ENCODE peak calls at places on chromosomes 11 and 22, in seven cellular contexts. O, Y, M, I, B, Z and W are unnamed samples.
A peak's percentile ranks its signal among the peaks of the same experiment; 100 is the strongest.

GRCh38 chr22:38350444-38351359 is 33.5 kb upstream of the CSNK1E start:
- DNase-seq in Y (peak; percentile 18), I (no peak), Z (no peak), B (no peak), M (no peak), O (no peak), W (no peak)

GRCh38 chr11:31926816-31927528 is 115.8 kb upstream of the PAX6 start:
- DNase-seq in B (no peak), Y (no peak), M (no peak), Z (no peak), O (no peak), I (no peak), W (no peak)

GRCh38 chr11:32432565-32433248 is 2.6 kb downstream of the WT1 start:
- DNase-seq in Z (no peak), I (no peak), Y (no peak), B (no peak), O (no peak), M (no peak), W (no peak)

GRCh38 chr11:1918436-1919315 is 827 bp upstream of the TNNT3 start:
- DNase-seq in I (no peak), O (no peak), B (no peak), Y (peak; percentile 55), M (no peak), Z (no peak), W (no peak)

GRCh38 chr22:23838686-23839468 is at the start of gene DERL3:
- DNase-seq in I (peak; percentile 93), Y (peak; percentile 100), M (peak; percentile 86), B (peak; percentile 94), O (peak; percentile 99), Z (peak; percentile 88), W (peak; percentile 97)

GRCh38 chr11:128926437-128927107 is 16.1 kb downstream of the TP53AIP1 start:
- DNase-seq in O (no peak), M (no peak), Y (no peak), I (no peak), Z (no peak), B (no peak), W (no peak)

GRCh38 chr11:16871368-16871767 is 132.9 kb downstream of the C11orf58 start:
- DNase-seq in I (no peak), O (peak; percentile 7), Y (no peak), M (no peak), B (no peak), Z (no peak), W (no peak)

GRCh38 chr11:35372565-35373283 is 46.6 kb downstream of the SLC1A2 start:
- DNase-seq in I (no peak), Y (no peak), O (no peak), Z (no peak), B (no peak), M (no peak), W (no peak)

GRCh38 chr22:26550498-26551033 is 38.3 kb upstream of the TFIP11 start:
- DNase-seq in B (no peak), Y (peak; percentile 84), Z (no peak), I (no peak), M (peak; percentile 59), O (peak; percentile 65), W (no peak)

GRCh38 chr11:12102588-12103410 is 7.6 kb upstream of the MICAL2 start:
- DNase-seq in Y (no peak), I (no peak), B (no peak), Z (no peak), M (no peak), O (no peak), W (no peak)

GRCh38 chr11:123308077-123308476 is 113.0 kb upstream of the CLMP start:
- DNase-seq in Z (no peak), B (no peak), I (no peak), Y (no peak), O (peak; percentile 26), M (peak; percentile 79), W (no peak)

GRCh38 chr11:97269527-97269926 is 879.7 kb downstream of the JRKL start:
- DNase-seq in Z (no peak), B (no peak), O (no peak), Y (no peak), I (no peak), M (no peak), W (no peak)